ENCODE peak calls at places on chromosome 14, in four cellular contexts. W is AG08396, F is frontal cortex, Z is ELR. I is an unnamed sample.

GRCh38 chr14:94640721-94641631 is 28.8 kb downstream of the SERPINA3 start:
- DNase-seq in W (no peak), F (no peak), Z (peak; percentile 25), I (no peak)

GRCh38 chr14:89771251-89771650 is 183.3 kb downstream of the EFCAB11 start:
- DNase-seq in Z (peak; percentile 45), F (no peak), W (peak; percentile 34), I (no peak)

GRCh38 chr14:70359076-70359424 is 433 bp downstream of the COX16 start:
- DNase-seq in Z (no peak), F (peak; percentile 9), W (no peak), I (no peak)

GRCh38 chr14:78197088-78197487 is 26.9 kb downstream of the NRXN3 start:
- DNase-seq in W (no peak), F (no peak), Z (no peak), I (no peak)

GRCh38 chr14:76375484-76375883 is 453 bp upstream of the ESRRB start:
- DNase-seq in W (no peak), Z (no peak), F (peak; percentile 34), I (no peak)

GRCh38 chr14:32682219-32682618 is 256.5 kb upstream of the NPAS3 start:
- DNase-seq in W (no peak), F (no peak), Z (no peak), I (no peak)

GRCh38 chr14:75025082-75025481 is 22.4 kb downstream of the EIF2B2 start:
- DNase-seq in W (no peak), Z (peak; percentile 69), F (no peak), I (no peak)

GRCh38 chr14:101466456-101467180 is 94.7 kb upstream of the DIO3 start:
- DNase-seq in Z (no peak), F (no peak), W (no peak), I (no peak)

GRCh38 chr14:92584856-92585255 is 71.3 kb downstream of the RIN3 start:
- DNase-seq in W (no peak), F (no peak), Z (no peak), I (no peak)

GRCh38 chr14:75231320-75231719 is 47.3 kb upstream of the FOS start:
- DNase-seq in Z (no peak), W (no peak), F (no peak), I (no peak)

GRCh38 chr14:77058082-77058481 is 29.6 kb upstream of the IRF2BPL start:
- DNase-seq in Z (no peak), W (no peak), F (no peak), I (no peak)

GRCh38 chr14:96762650-96763049 is 34.5 kb upstream of the VRK1 start:
- DNase-seq in F (peak; percentile 20), Z (peak; percentile 78), W (peak; percentile 56), I (peak; percentile 25)

GRCh38 chr14:22334627-22335026 is 254.4 kb downstream of the DAD1 start:
- DNase-seq in W (no peak), F (no peak), Z (no peak), I (no peak)

GRCh38 chr14:30223385-30223785 is 295.7 kb upstream of the PRKD1 start:
- DNase-seq in Z (peak; percentile 96), W (peak; percentile 77), F (no peak), I (no peak)

GRCh38 chr14:63508033-63508432 is 35.1 kb downstream of the PPP2R5E start:
- DNase-seq in Z (no peak), F (no peak), W (no peak), I (no peak)

GRCh38 chr14:92794547-92794941 is 439 bp downstream of the GOLGA5 start:
- DNase-seq in Z (peak; percentile 29), F (no peak), W (no peak), I (no peak)

GRCh38 chr14:89000007-89000942 is 175.8 kb downstream of the TTC8 start:
- DNase-seq in F (no peak), W (peak; percentile 83), Z (peak; percentile 95), I (peak; percentile 16)

GRCh38 chr14:91232052-91232451 is 12.5 kb downstream of the GPR68 start:
- DNase-seq in W (no peak), Z (no peak), F (no peak), I (no peak)

GRCh38 chr14:42569227-42569626 is 962.6 kb downstream of the LRFN5 start:
- DNase-seq in W (no peak), Z (no peak), F (no peak), I (no peak)

GRCh38 chr14:93115920-93116675 is at the start of gene ITPK1:
- DNase-seq in F (peak; percentile 77), W (peak; percentile 90), Z (peak; percentile 74), I (no peak)

GRCh38 chr14:61438497-61438859 is 117.1 kb downstream of the PRKCH start:
- DNase-seq in W (no peak), F (no peak), Z (no peak), I (no peak)

I was measured in NT2/D1.